ENCODE peak calls at places on chromosome 12, in four cellular contexts. J is endodermal cell, B is kidney epithelial cell, S is PC-9. Y is an unnamed sample.
A peak's percentile ranks its signal among the peaks of the same experiment; 100 is the strongest.

GRCh38 chr12:95611676-95612309 is 60.5 kb upstream of the USP44 start:
- DNase-seq in J (no peak), B (no peak), S (peak; percentile 91), Y (no peak)

GRCh38 chr12:9114946-9115345 is 773 bp downstream of the A2M start:
- DNase-seq in J (no peak), B (no peak), S (no peak), Y (no peak)

GRCh38 chr12:47735649-47736048 is 10.4 kb upstream of the ENDOU start:
- DNase-seq in J (no peak), B (no peak), S (no peak), Y (no peak)

GRCh38 chr12:155646-156045 is 58.3 kb downstream of the SLC6A12 start:
- DNase-seq in J (no peak), B (no peak), S (no peak), Y (no peak)

GRCh38 chr12:75865315-75865714 is 166.3 kb downstream of the PHLDA1 start:
- DNase-seq in J (no peak), B (no peak), S (no peak), Y (no peak)

GRCh38 chr12:107349839-107350238 is 256.5 kb upstream of the CRY1 start:
- DNase-seq in J (no peak), B (no peak), S (no peak), Y (no peak)

GRCh38 chr12:102781117-102781516 is 135.9 kb downstream of the PAH start:
- DNase-seq in J (no peak), B (no peak), S (no peak), Y (no peak)

GRCh38 chr12:75852143-75852542 is 179.4 kb downstream of the PHLDA1 start:
- DNase-seq in J (no peak), B (peak; percentile 56), S (no peak), Y (no peak)

GRCh38 chr12:52256165-52256935 is 18.1 kb upstream of the KRT86 start:
- DNase-seq in J (no peak), B (no peak), S (no peak), Y (no peak)

DNA sequence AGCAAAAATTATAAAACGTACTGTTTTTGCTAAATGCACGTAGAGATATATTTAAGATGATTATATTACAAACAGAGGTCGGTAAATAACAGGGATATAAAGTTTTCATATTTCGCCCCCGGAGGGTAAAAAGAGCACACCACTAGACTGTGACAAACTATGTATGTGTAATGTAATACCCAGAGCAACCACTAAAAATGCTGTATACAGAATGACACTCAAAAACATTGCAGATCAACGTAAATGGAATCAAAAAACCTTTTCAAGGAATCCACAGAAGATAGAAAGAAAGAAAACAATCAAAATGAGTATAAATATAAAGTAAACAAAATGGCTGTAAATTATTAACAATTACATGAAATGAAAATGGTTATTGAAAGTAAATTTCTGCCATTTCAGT is 37.6 kb upstream of the PRB4 start:
- DNase-seq in J (no peak), B (no peak), S (no peak), Y (no peak)
- TF ChIP-seq CTCF in J (peak; percentile 82), B (no peak), S (peak; percentile 58), Y (no peak)

GRCh38 chr12:50083301-50083700 is 1.8 kb upstream of the SMARCD1 start:
- DNase-seq in J (no peak), B (no peak), S (no peak), Y (no peak)

GRCh38 chr12:50084775-50085614 is at the start of gene SMARCD1:
- DNase-seq in J (peak; percentile 99), B (peak; percentile 72), S (peak; percentile 78), Y (peak; percentile 48)

GRCh38 chr12:50087159-50087558 is 2.0 kb downstream of the SMARCD1 start:
- DNase-seq in J (no peak), B (no peak), S (no peak), Y (no peak)

GRCh38 chr12:50086148-50086547 is 1.0 kb downstream of the SMARCD1 start:
- DNase-seq in J (no peak), B (no peak), S (no peak), Y (no peak)

DNA sequence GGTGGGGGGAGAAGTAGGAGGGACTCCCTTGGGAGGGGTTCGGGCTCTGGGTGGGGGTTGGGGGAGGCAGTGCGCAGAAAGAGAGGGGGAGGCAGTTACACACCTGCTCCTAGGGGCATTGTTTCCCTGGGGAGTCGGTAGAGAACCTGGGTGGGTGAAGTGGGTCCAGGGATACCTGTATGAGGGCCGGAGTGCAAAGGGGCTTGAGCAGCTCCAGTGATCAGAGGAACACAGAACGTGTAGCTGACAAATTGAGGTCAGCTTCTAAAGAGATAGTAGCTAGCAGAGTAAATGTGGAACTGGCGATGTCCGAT is 430 bp downstream of the SMARCD1 start:
- DNase-seq in J (no peak), B (no peak), S (no peak), Y (no peak)
- H3K4me3 ChIP-seq in J (peak overlapping the region; percentile 100), B (peak overlapping the region; percentile 53), S (peak overlapping the region; percentile 99), Y (peak overlapping the region; percentile 62)

GRCh38 chr12:49033611-49034286 is 15.2 kb upstream of the PRKAG1 start:
- DNase-seq in J (no peak), B (no peak), S (no peak), Y (no peak)
- H3K36me3 ChIP-seq in J (peaks cover 87% of the 10 kb centered on the region), B (peaks cover 8% of the 10 kb centered on the region), S (peaks cover 5% of the 10 kb centered on the region), Y (peaks cover 71% of the 10 kb centered on the region)

GRCh38 chr12:19010087-19010486 is 119.4 kb upstream of the PLEKHA5 start:
- DNase-seq in J (peak; percentile 56), B (no peak), S (no peak), Y (no peak)
- TF ChIP-seq CTCF in J (no peak), B (no peak), S (no peak), Y (no peak)

DNA sequence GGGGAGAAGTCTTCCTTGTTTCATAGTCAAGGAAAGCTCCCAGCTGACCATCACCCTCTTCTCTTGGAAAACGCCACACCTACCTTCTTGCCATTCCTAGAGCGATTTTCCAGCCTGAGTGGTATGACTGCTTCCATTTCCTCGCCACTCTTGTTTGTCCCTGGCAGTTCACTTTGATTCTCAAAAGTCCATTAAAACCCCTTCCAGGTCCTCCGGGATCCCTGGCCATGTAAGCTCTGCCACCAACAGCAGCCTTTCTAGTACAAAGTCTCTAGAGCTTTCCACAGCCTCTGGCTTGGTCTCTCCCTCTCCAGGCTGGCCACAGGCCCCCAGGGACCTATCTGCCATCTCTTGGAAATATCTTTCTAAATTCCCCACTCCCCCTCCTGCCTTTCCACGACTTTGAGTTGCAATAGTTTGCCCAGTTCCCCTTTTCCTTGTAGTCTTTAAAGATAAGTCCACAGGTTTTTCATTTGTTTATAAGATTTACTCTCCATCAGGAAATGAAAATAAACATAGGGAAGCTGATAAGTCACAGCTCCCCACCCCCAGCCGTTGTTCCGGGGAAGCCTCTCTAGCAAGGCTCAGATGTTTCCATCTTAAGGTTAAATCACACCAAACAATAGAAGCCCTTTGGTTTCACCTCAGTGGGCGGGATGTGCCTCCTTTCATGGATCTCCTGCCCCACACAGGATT is 42.9 kb upstream of the SINHCAF start:
- DNase-seq in J (peak; percentile 83), B (no peak), S (no peak), Y (no peak)
- H3K4me3 ChIP-seq in J (peak overlapping the region; percentile 70), B (no peak overlapping the region), S (no peak overlapping the region), Y (no peak overlapping the region)

Y was measured in BJ.